ENCODE peak calls at places on chromosome 13, in eight cellular contexts. M is AG10803, U is upper lobe of right lung, D is Peyer's patch, V is uterus, K is psoas muscle, R is body of pancreas, B is AG04450. L is an unnamed sample.

GRCh38 chr13:67481445-67481844 is 251.3 kb upstream of the PCDH9 start:
- DNase-seq in M (no peak), U (no peak), D (no peak), V (no peak), K (no peak), R (no peak), B (no peak), L (no peak)

GRCh38 chr13:80341771-80342271 is 895 bp upstream of the SPRY2 start:
- DNase-seq in M (no peak), U (peak; percentile 83), D (peak; percentile 65), V (peak; percentile 45), K (peak; percentile 61), R (peak; percentile 61), B (no peak), L (no peak)

GRCh38 chr13:49569993-49570689 is 15.2 kb downstream of the RCBTB1 start:
- DNase-seq in M (no peak), U (no peak), D (no peak), V (no peak), K (no peak), R (no peak), B (no peak), L (no peak)

GRCh38 chr13:32426191-32426980 is 1.5 kb downstream of the N4BP2L1 start:
- DNase-seq in M (peak; percentile 23), U (no peak), D (peak; percentile 61), V (no peak), K (no peak), R (peak; percentile 35), B (no peak), L (no peak)

GRCh38 chr13:106372199-106373160 is 163.0 kb downstream of the EFNB2 start:
- DNase-seq in M (peak; percentile 95), U (no peak), D (no peak), V (no peak), K (no peak), R (no peak), B (no peak), L (no peak)

GRCh38 chr13:49444517-49445395 is 682 bp downstream of the SETDB2 start:
- DNase-seq in M (peak; percentile 88), U (no peak), D (no peak), V (no peak), K (no peak), R (peak; percentile 61), B (no peak), L (no peak)

GRCh38 chr13:28626266-28626665 is 32.7 kb upstream of the POMP start:
- DNase-seq in M (no peak), U (no peak), D (no peak), V (no peak), K (no peak), R (no peak), B (no peak), L (no peak)

GRCh38 chr13:92804346-92804745 is 422.3 kb upstream of the GPC6 start:
- DNase-seq in M (peak; percentile 76), U (no peak), D (no peak), V (no peak), K (no peak), R (no peak), B (no peak), L (no peak)

GRCh38 chr13:68078874-68079273 is 848.7 kb upstream of the PCDH9 start:
- DNase-seq in M (no peak), U (no peak), D (no peak), V (no peak), K (no peak), R (no peak), B (no peak), L (no peak)

GRCh38 chr13:20231839-20232555 is at the start of gene GJB6:
- DNase-seq in M (no peak), U (no peak), D (no peak), V (no peak), K (no peak), R (no peak), B (no peak), L (no peak)

GRCh38 chr13:27182844-27183497 is 11.4 kb upstream of the USP12 start:
- DNase-seq in M (peak; percentile 80), U (no peak), D (no peak), V (no peak), K (peak; percentile 69), R (peak; percentile 72), B (no peak), L (no peak)

GRCh38 chr13:46487748-46488147 is 65.2 kb upstream of the LRCH1 start:
- DNase-seq in M (no peak), U (no peak), D (no peak), V (no peak), K (no peak), R (no peak), B (no peak), L (no peak)

GRCh38 chr13:45492538-45492937 is 27.8 kb downstream of the COG3 start:
- DNase-seq in M (peak; percentile 68), U (no peak), D (no peak), V (no peak), K (no peak), R (no peak), B (no peak), L (no peak)

GRCh38 chr13:34035676-34036325 is 217.9 kb downstream of the RFC3 start:
- DNase-seq in M (no peak), U (no peak), D (no peak), V (no peak), K (no peak), R (no peak), B (no peak), L (no peak)

GRCh38 chr13:108686027-108686426 is 56.6 kb downstream of the MYO16 start:
- DNase-seq in M (no peak), U (no peak), D (no peak), V (no peak), K (no peak), R (no peak), B (no peak), L (no peak)

GRCh38 chr13:75120071-75120470 is 361.9 kb downstream of the TBC1D4 start:
- DNase-seq in M (no peak), U (no peak), D (no peak), V (no peak), K (no peak), R (no peak), B (no peak), L (no peak)

GRCh38 chr13:99590519-99591011 is 89.3 kb downstream of the TM9SF2 start:
- DNase-seq in M (peak; percentile 21), U (no peak), D (no peak), V (no peak), K (no peak), R (no peak), B (peak; percentile 11), L (no peak)

GRCh38 chr13:84847107-84847506 is 952.1 kb downstream of the SLITRK6 start:
- DNase-seq in M (no peak), U (no peak), D (no peak), V (no peak), K (no peak), R (no peak), B (no peak), L (no peak)

GRCh38 chr13:48252176-48252575 is 19.2 kb downstream of the ITM2B start:
- DNase-seq in M (no peak), U (no peak), D (no peak), V (no peak), K (no peak), R (no peak), B (no peak), L (no peak)

GRCh38 chr13:48253849-48254248 is 20.8 kb downstream of the ITM2B start:
- DNase-seq in M (no peak), U (no peak), D (no peak), V (no peak), K (no peak), R (no peak), B (no peak), L (no peak)

GRCh38 chr13:48249018-48249417 is 16.0 kb downstream of the ITM2B start:
- DNase-seq in M (no peak), U (no peak), D (no peak), V (no peak), K (no peak), R (no peak), B (no peak), L (no peak)

GRCh38 chr13:48255090-48255489 is 22.1 kb downstream of the ITM2B start:
- DNase-seq in M (no peak), U (no peak), D (no peak), V (no peak), K (no peak), R (no peak), B (no peak), L (no peak)

GRCh38 chr13:48251616-48252081 is 18.6 kb downstream of the ITM2B start:
- DNase-seq in M (peak; percentile 91), U (no peak), D (no peak), V (peak; percentile 34), K (no peak), R (no peak), B (peak; percentile 48), L (no peak)
- H3K4me3 ChIP-seq in M (no peak overlapping the region), U (no peak overlapping the region), D (no peak overlapping the region), V (no peak overlapping the region), K (no peak overlapping the region), R (no peak overlapping the region), B (no peak overlapping the region), L (no peak overlapping the region)

DNA sequence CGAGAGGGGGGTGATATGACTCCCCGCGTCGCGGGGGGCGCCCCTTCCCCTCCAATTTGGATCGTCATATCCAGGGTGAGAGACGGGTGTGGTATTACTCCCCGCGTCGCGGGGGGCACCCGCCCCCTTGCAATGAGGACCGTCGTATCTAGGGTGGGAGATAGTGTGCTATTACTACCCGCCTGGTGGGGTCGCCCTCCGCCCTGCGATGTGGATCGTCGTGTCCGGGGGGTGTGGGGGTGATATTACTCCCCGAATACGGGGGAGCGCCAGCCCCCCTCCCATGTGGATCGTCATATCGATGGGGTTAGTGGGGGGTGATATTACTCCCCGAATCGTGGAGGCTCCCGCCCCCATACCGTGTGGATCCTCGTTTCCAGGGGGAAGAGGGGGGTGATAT is 29.2 kb upstream of the RGCC start:
- DNase-seq in M (no peak), U (no peak), D (no peak), V (no peak), K (no peak), R (no peak), B (no peak), L (no peak)
- TF ChIP-seq CTCF in M (peak; percentile 39), U (peak; percentile 32), D (no peak), V (no peak), K (no peak), R (no peak), B (no peak), L (peak; percentile 4)

GRCh38 chr13:101575591-101575990 is 123.1 kb downstream of the ITGBL1 start:
- DNase-seq in M (peak; percentile 12), U (no peak), D (no peak), V (no peak), K (no peak), R (no peak), B (no peak), L (no peak)
- H3K4me3 ChIP-seq in M (no peak overlapping the region), U (no peak overlapping the region), D (no peak overlapping the region), V (no peak overlapping the region), K (no peak overlapping the region), R (no peak overlapping the region), B (no peak overlapping the region), L (no peak overlapping the region)

GRCh38 chr13:70104481-70104880 is 3.1 kb upstream of the ATXN8OS start:
- DNase-seq in M (no peak), U (no peak), D (no peak), V (no peak), K (no peak), R (no peak), B (no peak), L (no peak)

DNA sequence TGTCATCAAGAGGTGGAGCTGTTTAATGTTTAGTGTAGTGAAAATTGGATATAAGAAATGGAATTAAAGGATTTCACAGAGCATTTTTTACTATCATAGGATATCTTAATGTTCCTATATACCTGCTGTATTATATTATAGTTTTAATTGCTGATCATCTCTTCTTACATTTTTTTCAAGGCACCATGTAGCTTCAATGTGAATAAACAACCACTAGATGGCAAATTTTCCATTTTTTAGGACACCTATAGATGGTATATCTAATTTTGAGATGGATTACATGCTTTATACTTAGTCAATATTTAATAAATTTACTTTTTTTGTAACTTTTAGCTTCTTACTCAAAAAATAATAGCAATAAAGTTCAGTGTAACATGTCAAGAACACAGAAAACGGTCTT is 9.0 kb upstream of the ATXN8OS start:
- DNase-seq in M (no peak), U (no peak), D (no peak), V (no peak), K (no peak), R (no peak), B (no peak), L (no peak)
- TF ChIP-seq CTCF in M (peak; percentile 3), U (peak; percentile 9), D (no peak), V (no peak), K (no peak), R (no peak), B (no peak), L (no peak)

L was measured in HFF-Myc.